ENCODE peak calls at places on chromosomes 12 and 14, in four cellular contexts. V is naive thymus-derived CD4-positive, alpha-beta T cell; R is mammary epithelial cell; U is fibroblast of the aortic adventitia. P is an unnamed sample.

GRCh38 chr12:122684297-122684696 is 18.9 kb downstream of the HCAR2 start:
- DNase-seq in V (no peak), R (no peak), U (no peak), P (no peak)

GRCh38 chr14:51972566-51972965 is 16.8 kb upstream of the RTRAF start:
- DNase-seq in V (no peak), R (no peak), U (no peak), P (no peak)

GRCh38 chr12:104423809-104424208 is 32.9 kb upstream of the CHST11 start:
- DNase-seq in V (no peak), R (no peak), U (no peak), P (no peak)

GRCh38 chr12:50589650-50590435 is 85.1 kb downstream of the DIP2B start:
- DNase-seq in V (no peak), R (peak; percentile 81), U (peak; percentile 86), P (peak; percentile 96)

GRCh38 chr14:104332634-104333270 is 194.4 kb downstream of the KIF26A start:
- DNase-seq in V (no peak), R (no peak), U (no peak), P (no peak)

GRCh38 chr14:64878775-64879634 is 702 bp downstream of the SPTB start:
- DNase-seq in V (peak; percentile 22), R (no peak), U (no peak), P (no peak)

GRCh38 chr14:94423465-94424056 is 29.0 kb downstream of the SERPINA11 start:
- DNase-seq in V (peak; percentile 37), R (peak; percentile 37), U (peak; percentile 72), P (peak; percentile 54)

GRCh38 chr14:46322730-46323425 is 328.7 kb downstream of the RPL10L start:
- DNase-seq in V (no peak), R (no peak), U (no peak), P (no peak)

GRCh38 chr12:78406776-78407335 is 457.7 kb upstream of the SYT1 start:
- DNase-seq in V (no peak), R (no peak), U (peak; percentile 19), P (peak; percentile 6)

GRCh38 chr12:106271575-106272505 is 24.0 kb upstream of the CKAP4 start:
- DNase-seq in V (no peak), R (peak; percentile 34), U (no peak), P (no peak)

GRCh38 chr12:43362910-43363694 is 188.9 kb downstream of the ADAMTS20 start:
- DNase-seq in V (no peak), R (peak; percentile 58), U (no peak), P (no peak)

GRCh38 chr12:112148031-112148513 is 22.7 kb downstream of the TRAFD1 start:
- DNase-seq in V (no peak), R (peak; percentile 67), U (peak; percentile 59), P (peak; percentile 52)

GRCh38 chr14:90087433-90087832 is 25.6 kb downstream of the KCNK13 start:
- DNase-seq in V (no peak), R (peak; percentile 30), U (peak; percentile 61), P (peak; percentile 52)

GRCh38 chr12:3047961-3048360 is 29.2 kb upstream of the TSPAN9 start:
- DNase-seq in V (no peak), R (no peak), U (no peak), P (no peak)

GRCh38 chr12:124518051-124518932 is 49.1 kb downstream of the NCOR2 start:
- DNase-seq in V (no peak), R (peak; percentile 97), U (peak; percentile 100), P (peak; percentile 100)

GRCh38 chr14:103144085-103144484 is 20.8 kb downstream of the TNFAIP2 start:
- DNase-seq in V (no peak), R (peak; percentile 58), U (peak; percentile 54), P (peak; percentile 73)

GRCh38 chr12:13817131-13817530 is 164.3 kb downstream of the GRIN2B start:
- DNase-seq in V (no peak), R (no peak), U (no peak), P (no peak)

GRCh38 chr14:74568380-74568649 is 43.7 kb downstream of the LTBP2 start:
- DNase-seq in V (no peak), R (peak; percentile 35), U (no peak), P (no peak)

GRCh38 chr12:89117448-89118034 is 234.8 kb downstream of the DUSP6 start:
- DNase-seq in V (no peak), R (peak; percentile 93), U (no peak), P (no peak)

GRCh38 chr14:75911883-75912282 is 69.9 kb downstream of the TGFB3 start:
- DNase-seq in V (no peak), R (no peak), U (peak; percentile 68), P (no peak)

GRCh38 chr12:131487379-131488129 is 223.3 kb upstream of the SFSWAP start:
- DNase-seq in V (no peak), R (no peak), U (no peak), P (no peak)

GRCh38 chr14:21084988-21085853 is 13.2 kb downstream of the ZNF219 start:
- DNase-seq in V (no peak), R (peak; percentile 59), U (peak; percentile 85), P (peak; percentile 41)

GRCh38 chr14:48023881-48024280 is 348.5 kb upstream of the MDGA2 start:
- DNase-seq in V (no peak), R (no peak), U (no peak), P (no peak)

GRCh38 chr14:93994919-93995682 is 2.0 kb upstream of the CCDC197 start:
- DNase-seq in V (no peak), R (peak; percentile 95), U (peak; percentile 78), P (no peak)

GRCh38 chr14:101481557-101481956 is 79.7 kb upstream of the DIO3 start:
- DNase-seq in V (no peak), R (no peak), U (no peak), P (no peak)

GRCh38 chr12:70798016-70798768 is 122.3 kb downstream of the PTPRR start:
- DNase-seq in V (no peak), R (no peak), U (peak; percentile 60), P (no peak)

GRCh38 chr14:24436355-24437019 is 6.1 kb downstream of the SDR39U1 start:
- DNase-seq in V (no peak), R (peak; percentile 56), U (peak; percentile 91), P (peak; percentile 78)

GRCh38 chr12:49540229-49541139 is 1.7 kb downstream of the KCNH3 start:
- DNase-seq in V (no peak), R (peak; percentile 72), U (no peak), P (no peak)

DNA sequence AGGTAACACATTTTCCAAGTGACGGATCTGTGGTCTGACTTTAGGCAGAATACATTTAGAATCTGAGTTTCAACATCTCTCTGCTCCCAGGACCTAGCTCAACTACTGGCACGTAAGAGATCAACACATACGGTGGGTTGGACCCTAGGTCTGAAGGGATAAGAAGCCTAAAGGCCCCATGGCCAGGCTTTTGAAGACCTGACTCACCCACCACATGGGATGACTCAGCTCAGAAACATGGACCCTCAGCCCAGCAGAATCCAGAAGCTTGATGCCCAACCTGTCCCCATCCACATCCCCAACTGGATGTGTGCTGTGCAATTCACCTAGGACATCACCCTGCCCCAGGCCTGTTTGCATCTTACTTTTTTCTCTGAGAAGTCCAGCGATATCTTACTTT is 770.2 kb downstream of the BCL11B start:
- DNase-seq in V (no peak), R (no peak), U (no peak), P (no peak)
- H3K4me3 ChIP-seq in V (no peak overlapping the region), R (no peak overlapping the region), U (no peak overlapping the region), P (no peak overlapping the region)

GRCh38 chr12:56661560-56661959 is 15.8 kb upstream of the ATP5F1B start:
- DNase-seq in V (no peak), R (no peak), U (no peak), P (no peak)

GRCh38 chr12:56657416-56658379 is 11.9 kb upstream of the ATP5F1B start:
- DNase-seq in V (no peak), R (peak; percentile 51), U (no peak), P (no peak)

GRCh38 chr12:56661979-56662638 is 16.3 kb upstream of the ATP5F1B start:
- DNase-seq in V (no peak), R (no peak), U (no peak), P (no peak)

DNA sequence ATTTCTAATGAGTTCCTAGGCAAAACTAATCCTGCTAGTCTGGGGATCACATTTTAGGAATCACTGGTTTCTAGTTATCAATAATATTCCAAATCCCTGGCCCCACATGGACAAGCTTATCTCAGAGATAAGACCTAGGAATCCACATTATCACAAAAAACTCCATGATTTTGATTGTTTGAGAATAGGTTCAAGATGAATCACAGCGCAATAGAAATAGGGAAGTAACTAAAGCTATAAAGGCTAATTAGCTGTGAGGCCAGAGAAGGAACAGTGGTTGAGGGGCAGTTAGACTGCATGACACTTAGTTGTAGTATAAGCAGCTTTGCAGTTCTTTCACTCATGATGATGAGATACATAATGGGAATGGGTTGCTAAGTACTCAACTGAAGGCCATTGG is 13.1 kb upstream of the ATP5F1B start:
- DNase-seq in V (no peak), R (no peak), U (no peak), P (no peak)
- H3K4me3 ChIP-seq in V (no peak overlapping the region), R (no peak overlapping the region), U (no peak overlapping the region), P (no peak overlapping the region)

GRCh38 chr14:87955501-87955900 is 37.5 kb downstream of the GALC start:
- DNase-seq in V (no peak), R (no peak), U (no peak), P (no peak)
- H3K4me3 ChIP-seq in V (no peak overlapping the region), R (no peak overlapping the region), U (no peak overlapping the region), P (no peak overlapping the region)

DNA sequence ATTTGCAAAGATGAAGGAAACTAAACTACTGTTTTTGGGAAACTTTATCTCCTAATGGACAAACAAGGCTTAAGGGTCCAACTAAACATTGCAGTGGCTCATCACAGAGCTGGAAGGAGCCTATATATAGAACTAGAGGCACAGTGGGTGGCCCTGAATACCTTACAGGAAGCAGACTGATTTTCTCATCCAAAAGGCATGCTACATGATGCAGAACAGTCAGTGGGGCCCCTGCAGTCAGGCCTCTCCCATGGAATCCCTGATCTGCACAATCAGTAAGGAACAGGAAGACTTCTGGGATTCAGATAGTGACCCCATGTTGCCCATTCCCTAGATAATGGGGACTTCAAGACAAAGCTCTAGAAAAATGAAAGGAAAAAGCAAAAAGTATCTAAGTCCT is 1.9 kb upstream of the LLPH start:
- DNase-seq in V (no peak), R (peak; percentile 35), U (peak; percentile 53), P (peak; percentile 82)
- H3K4me3 ChIP-seq in V (no peak overlapping the region), R (no peak overlapping the region), U (no peak overlapping the region), P (no peak overlapping the region)

GRCh38 chr12:57866308-57867019 is 19.9 kb upstream of the CTDSP2 start:
- DNase-seq in V (no peak), R (no peak), U (no peak), P (no peak)

GRCh38 chr12:57864811-57865751 is 18.6 kb upstream of the CTDSP2 start:
- DNase-seq in V (peak; percentile 68), R (peak; percentile 74), U (peak; percentile 87), P (peak; percentile 81)

GRCh38 chr12:57863676-57864075 is 17.1 kb upstream of the CTDSP2 start:
- DNase-seq in V (no peak), R (no peak), U (no peak), P (no peak)

GRCh38 chr12:57861967-57862366 is 15.4 kb upstream of the CTDSP2 start:
- DNase-seq in V (no peak), R (no peak), U (no peak), P (no peak)

GRCh38 chr12:57864382-57864781 is 17.9 kb upstream of the CTDSP2 start:
- DNase-seq in V (no peak), R (no peak), U (no peak), P (peak; percentile 28)
- H3K4me3 ChIP-seq in V (no peak overlapping the region), R (no peak overlapping the region), U (peak overlapping the region; percentile 53), P (peak overlapping the region; percentile 57)

DNA sequence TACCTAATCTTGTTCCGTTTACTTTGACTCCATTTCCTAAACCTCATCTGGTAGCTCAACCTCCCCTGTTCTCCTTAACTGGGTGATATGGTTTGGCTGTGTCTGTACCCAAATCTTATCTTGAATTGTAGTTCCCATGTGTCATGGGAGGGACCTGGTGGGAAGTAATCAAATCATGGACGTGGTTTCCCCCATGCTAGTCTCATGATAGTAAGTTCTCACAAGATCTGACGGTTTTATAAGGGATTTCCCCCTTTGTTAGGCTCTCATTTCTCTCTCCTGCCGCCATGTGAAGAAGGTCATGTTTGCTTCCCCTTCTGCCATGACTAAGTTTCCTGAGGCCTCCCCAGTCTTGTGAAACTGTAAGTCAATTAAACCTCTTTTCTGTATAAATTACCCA is 19.5 kb downstream of the COX16 start:
- DNase-seq in V (no peak), R (no peak), U (no peak), P (no peak)
- H3K4me3 ChIP-seq in V (no peak overlapping the region), R (no peak overlapping the region), U (no peak overlapping the region), P (no peak overlapping the region)

P was measured in fibroblast of villous mesenchyme.